ENCODE peak calls at places on chromosomes 1 and 21, in five cellular contexts. One of them, this sample, is unnamed.

GRCh38 chr1:107529511-107530149 is 388.8 kb downstream of the NTNG1 start:
- DNase-seq in breast epithelium: peak; percentile 30
- DNase-seq in left lung: no peak
- DNase-seq in IMR-90: peak; percentile 35
- DNase-seq in esophagus squamous epithelium: no peak
- DNase-seq in this sample: peak; percentile 71

GRCh38 chr21:45208627-45208951 is 79.1 kb downstream of the POFUT2 start:
- DNase-seq in breast epithelium: no peak
- DNase-seq in left lung: no peak
- DNase-seq in IMR-90: peak; percentile 54
- DNase-seq in esophagus squamous epithelium: no peak
- DNase-seq in this sample: no peak

GRCh38 chr1:184362876-184363275 is 24.0 kb upstream of the C1orf21 start:
- DNase-seq in breast epithelium: no peak
- DNase-seq in left lung: no peak
- DNase-seq in IMR-90: peak; percentile 38
- DNase-seq in esophagus squamous epithelium: no peak
- DNase-seq in this sample: no peak

GRCh38 chr1:55155522-55155921 is 59.6 kb downstream of the USP24 start:
- DNase-seq in breast epithelium: no peak
- DNase-seq in left lung: no peak
- DNase-seq in IMR-90: no peak
- DNase-seq in esophagus squamous epithelium: no peak
- DNase-seq in this sample: peak; percentile 20

GRCh38 chr1:55938376-55938850 is 641.0 kb downstream of the PLPP3 start:
- DNase-seq in breast epithelium: no peak
- DNase-seq in left lung: no peak
- DNase-seq in IMR-90: no peak
- DNase-seq in esophagus squamous epithelium: no peak
- DNase-seq in this sample: no peak

GRCh38 chr1:12539705-12540579 is 78.1 kb downstream of the DHRS3 start:
- DNase-seq in breast epithelium: peak; percentile 81
- DNase-seq in left lung: peak; percentile 76
- DNase-seq in IMR-90: peak; percentile 93
- DNase-seq in esophagus squamous epithelium: no peak
- DNase-seq in this sample: no peak

GRCh38 chr1:205172729-205173366 is 38.7 kb downstream of the DSTYK start:
- DNase-seq in breast epithelium: no peak
- DNase-seq in left lung: no peak
- DNase-seq in IMR-90: peak; percentile 99
- DNase-seq in esophagus squamous epithelium: no peak
- DNase-seq in this sample: peak; percentile 96

GRCh38 chr1:39940980-39941871 is 13.7 kb upstream of the MFSD2A start:
- DNase-seq in breast epithelium: no peak
- DNase-seq in left lung: no peak
- DNase-seq in IMR-90: no peak
- DNase-seq in esophagus squamous epithelium: no peak
- DNase-seq in this sample: no peak

GRCh38 chr1:58815680-58816071 is 31.8 kb upstream of the JUN start:
- DNase-seq in breast epithelium: no peak
- DNase-seq in left lung: no peak
- DNase-seq in IMR-90: no peak
- DNase-seq in esophagus squamous epithelium: no peak
- DNase-seq in this sample: peak; percentile 51

GRCh38 chr21:46093668-46094400 is 4.1 kb upstream of the COL6A2 start:
- DNase-seq in breast epithelium: peak; percentile 15
- DNase-seq in left lung: no peak
- DNase-seq in IMR-90: no peak
- DNase-seq in esophagus squamous epithelium: no peak
- DNase-seq in this sample: no peak

GRCh38 chr1:41674501-41674900 is 190.0 kb upstream of the EDN2 start:
- DNase-seq in breast epithelium: no peak
- DNase-seq in left lung: no peak
- DNase-seq in IMR-90: no peak
- DNase-seq in esophagus squamous epithelium: no peak
- DNase-seq in this sample: no peak

GRCh38 chr21:37225440-37225839 is 41.7 kb downstream of the VPS26C start:
- DNase-seq in breast epithelium: no peak
- DNase-seq in left lung: no peak
- DNase-seq in IMR-90: no peak
- DNase-seq in esophagus squamous epithelium: no peak
- DNase-seq in this sample: no peak

GRCh38 chr1:96492236-96492635 is 229.3 kb upstream of the PTBP2 start:
- DNase-seq in breast epithelium: no peak
- DNase-seq in left lung: no peak
- DNase-seq in IMR-90: peak; percentile 72
- DNase-seq in esophagus squamous epithelium: no peak
- DNase-seq in this sample: no peak

GRCh38 chr1:19254416-19254815 is 2.8 kb downstream of the MRTO4 start:
- DNase-seq in breast epithelium: no peak
- DNase-seq in left lung: no peak
- DNase-seq in IMR-90: no peak
- DNase-seq in esophagus squamous epithelium: no peak
- DNase-seq in this sample: no peak

GRCh38 chr1:33815061-33815460 is 48.8 kb upstream of the HMGB4 start:
- DNase-seq in breast epithelium: no peak
- DNase-seq in left lung: no peak
- DNase-seq in IMR-90: peak; percentile 46
- DNase-seq in esophagus squamous epithelium: no peak
- DNase-seq in this sample: peak; percentile 64

GRCh38 chr1:203252678-203253077 is 23.2 kb upstream of the CHIT1 start:
- DNase-seq in breast epithelium: no peak
- DNase-seq in left lung: no peak
- DNase-seq in IMR-90: no peak
- DNase-seq in esophagus squamous epithelium: no peak
- DNase-seq in this sample: no peak

GRCh38 chr21:38622827-38623209 is 124.5 kb upstream of the ERG start:
- DNase-seq in breast epithelium: no peak
- DNase-seq in left lung: no peak
- DNase-seq in IMR-90: no peak
- DNase-seq in esophagus squamous epithelium: no peak
- DNase-seq in this sample: no peak

GRCh38 chr1:21781971-21782867 is 730 bp downstream of the USP48 start:
- DNase-seq in breast epithelium: peak; percentile 43
- DNase-seq in left lung: peak; percentile 57
- DNase-seq in IMR-90: peak; percentile 54
- DNase-seq in esophagus squamous epithelium: no peak
- DNase-seq in this sample: peak; percentile 59

GRCh38 chr21:39006653-39007417 is 176.4 kb downstream of the PSMG1 start:
- DNase-seq in breast epithelium: peak; percentile 32
- DNase-seq in left lung: peak; percentile 72
- DNase-seq in IMR-90: no peak
- DNase-seq in esophagus squamous epithelium: no peak
- DNase-seq in this sample: peak; percentile 17

GRCh38 chr1:23196627-23197328 is 20.5 kb downstream of the HTR1D start:
- DNase-seq in breast epithelium: peak; percentile 53
- DNase-seq in left lung: no peak
- DNase-seq in IMR-90: peak; percentile 98
- DNase-seq in esophagus squamous epithelium: no peak
- DNase-seq in this sample: peak; percentile 99

GRCh38 chr21:31991356-31992331 is 118.8 kb downstream of the HUNK start:
- DNase-seq in breast epithelium: no peak
- DNase-seq in left lung: no peak
- DNase-seq in IMR-90: no peak
- DNase-seq in esophagus squamous epithelium: no peak
- DNase-seq in this sample: no peak

GRCh38 chr1:86503477-86504129 is 34.9 kb downstream of the CLCA1 start:
- DNase-seq in breast epithelium: peak; percentile 32
- DNase-seq in left lung: peak; percentile 79
- DNase-seq in IMR-90: peak; percentile 18
- DNase-seq in esophagus squamous epithelium: no peak
- DNase-seq in this sample: no peak

GRCh38 chr1:13760921-13761320 is 60.9 kb downstream of the PRDM2 start:
- DNase-seq in breast epithelium: peak; percentile 31
- DNase-seq in left lung: no peak
- DNase-seq in IMR-90: no peak
- DNase-seq in esophagus squamous epithelium: no peak
- DNase-seq in this sample: peak; percentile 38

DNA sequence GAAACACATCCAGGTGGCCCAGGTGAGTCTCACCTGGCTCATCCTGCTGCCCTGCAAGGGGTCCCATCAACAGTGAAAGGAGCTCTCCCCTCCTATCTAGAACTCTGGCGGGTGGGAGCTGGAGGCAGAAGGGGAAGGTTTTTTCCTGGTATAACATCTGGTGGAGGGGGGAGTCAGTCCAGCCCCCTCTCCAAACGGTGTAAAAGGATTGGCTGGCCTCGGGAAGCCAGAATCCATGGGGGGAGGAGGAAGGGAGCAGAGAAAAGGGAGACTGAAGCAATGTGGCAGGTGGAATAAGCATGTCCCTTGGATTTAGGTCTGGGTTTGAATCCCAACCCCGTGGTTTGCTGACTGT is 1.2 kb upstream of the CAMK2N1 start:
- DNase-seq in breast epithelium: no peak
- DNase-seq in left lung: peak; percentile 4
- DNase-seq in IMR-90: no peak
- DNase-seq in esophagus squamous epithelium: no peak
- DNase-seq in this sample: no peak
- H3K27me3 ChIP-seq in breast epithelium: no peaks in the 10 kb centered on the region
- H3K27me3 ChIP-seq in left lung: peaks cover 96% of the 10 kb centered on the region
- H3K27me3 ChIP-seq in IMR-90: no peaks in the 10 kb centered on the region
- H3K27me3 ChIP-seq in esophagus squamous epithelium: peaks cover 6% of the 10 kb centered on the region
- H3K27me3 ChIP-seq in this sample: no peaks in the 10 kb centered on the region

GRCh38 chr1:91503332-91503900 is 2.8 kb downstream of the CDC7 start:
- DNase-seq in breast epithelium: no peak
- DNase-seq in left lung: no peak
- DNase-seq in IMR-90: no peak
- DNase-seq in esophagus squamous epithelium: no peak
- DNase-seq in this sample: no peak

GRCh38 chr1:91502882-91503184 is 2.2 kb downstream of the CDC7 start:
- DNase-seq in breast epithelium: no peak
- DNase-seq in left lung: no peak
- DNase-seq in IMR-90: peak; percentile 74
- DNase-seq in esophagus squamous epithelium: no peak
- DNase-seq in this sample: no peak

GRCh38 chr1:91500756-91501526 is at the start of gene CDC7:
- DNase-seq in breast epithelium: peak; percentile 80
- DNase-seq in left lung: peak; percentile 92
- DNase-seq in IMR-90: peak; percentile 87
- DNase-seq in esophagus squamous epithelium: peak; percentile 32
- DNase-seq in this sample: peak; percentile 78

GRCh38 chr1:91501527-91501859 is 842 bp downstream of the CDC7 start:
- DNase-seq in breast epithelium: no peak
- DNase-seq in left lung: no peak
- DNase-seq in IMR-90: peak; percentile 32
- DNase-seq in esophagus squamous epithelium: no peak
- DNase-seq in this sample: peak; percentile 36

GRCh38 chr1:91502138-91502881 is 1.7 kb downstream of the CDC7 start:
- DNase-seq in breast epithelium: no peak
- DNase-seq in left lung: no peak
- DNase-seq in IMR-90: no peak
- DNase-seq in esophagus squamous epithelium: no peak
- DNase-seq in this sample: no peak
- H3K4me3 ChIP-seq in breast epithelium: no peak overlapping the region
- H3K4me3 ChIP-seq in left lung: peak overlapping the region; percentile 68
- H3K4me3 ChIP-seq in IMR-90: no peak overlapping the region
- H3K4me3 ChIP-seq in esophagus squamous epithelium: no peak overlapping the region
- H3K4me3 ChIP-seq in this sample: no peak overlapping the region

GRCh38 chr1:119664057-119664456 is 16.0 kb upstream of the ZNF697 start:
- DNase-seq in breast epithelium: no peak
- DNase-seq in left lung: no peak
- DNase-seq in IMR-90: no peak
- DNase-seq in esophagus squamous epithelium: no peak
- DNase-seq in this sample: no peak
- TF ChIP-seq CTCF in breast epithelium: no peak
- TF ChIP-seq CTCF in left lung: no peak
- TF ChIP-seq CTCF in IMR-90: no peak
- TF ChIP-seq CTCF in esophagus squamous epithelium: no peak
- TF ChIP-seq CTCF in this sample: no peak

GRCh38 chr1:157230500-157230899 is 92.3 kb upstream of the ETV3 start:
- DNase-seq in breast epithelium: no peak
- DNase-seq in left lung: no peak
- DNase-seq in IMR-90: no peak
- DNase-seq in esophagus squamous epithelium: no peak
- DNase-seq in this sample: no peak
- H3K27me3 ChIP-seq in breast epithelium: no peaks in the 10 kb centered on the region
- H3K27me3 ChIP-seq in left lung: no peaks in the 10 kb centered on the region
- H3K27me3 ChIP-seq in IMR-90: no peaks in the 10 kb centered on the region
- H3K27me3 ChIP-seq in esophagus squamous epithelium: no peaks in the 10 kb centered on the region
- H3K27me3 ChIP-seq in this sample: no peaks in the 10 kb centered on the region

GRCh38 chr1:9062846-9063245 is 6.6 kb downstream of the SLC2A5 start:
- DNase-seq in breast epithelium: no peak
- DNase-seq in left lung: no peak
- DNase-seq in IMR-90: no peak
- DNase-seq in esophagus squamous epithelium: no peak
- DNase-seq in this sample: no peak
- H3K4me3 ChIP-seq in breast epithelium: no peak overlapping the region
- H3K4me3 ChIP-seq in left lung: no peak overlapping the region
- H3K4me3 ChIP-seq in IMR-90: no peak overlapping the region
- H3K4me3 ChIP-seq in esophagus squamous epithelium: no peak overlapping the region
- H3K4me3 ChIP-seq in this sample: no peak overlapping the region

GRCh38 chr1:26538480-26539412 is 9.2 kb downstream of the RPS6KA1 start:
- DNase-seq in breast epithelium: no peak
- DNase-seq in left lung: no peak
- DNase-seq in IMR-90: peak; percentile 26
- DNase-seq in esophagus squamous epithelium: no peak
- DNase-seq in this sample: peak; percentile 26
- TF ChIP-seq CTCF in breast epithelium: peak; percentile 18
- TF ChIP-seq CTCF in left lung: peak; percentile 37
- TF ChIP-seq CTCF in IMR-90: peak; percentile 47
- TF ChIP-seq CTCF in esophagus squamous epithelium: peak; percentile 59
- TF ChIP-seq CTCF in this sample: peak; percentile 59

This sample was measured in bronchial epithelial cell.